ENCODE peak calls at places on chromosomes 13 and 19, in seven cellular contexts. G is CD4-positive, alpha-beta memory T cell; F is NCI-H1436; P is cerebellar cortex; I is activated effector memory CD4-positive, alpha-beta T cell treated with anti-CD3 and anti-CD28 coated beads, Interleukin-2, amount 50 U/mL, for 16 hours; T is activated naive CD8-positive, alpha-beta T cell treated with anti-CD3 and anti-CD28 coated beads, Interleukin-2, amount 50 U/mL, for 24 hours; V is NCI-H1048. Z is an unnamed sample.

GRCh38 chr13:87314822-87315221 is 356.3 kb upstream of the SLITRK5 start:
- DNase-seq in G (no peak), F (no peak), P (no peak), I (no peak), T (no peak), V (no peak), Z (no peak)

GRCh38 chr13:48561461-48562224 is 28.8 kb upstream of the RCBTB2 start:
- DNase-seq in G (no peak), F (no peak), P (no peak), I (no peak), T (no peak), V (no peak), Z (no peak)

GRCh38 chr13:44368062-44368591 is 5.5 kb upstream of the SERP2 start:
- DNase-seq in G (no peak), F (no peak), P (no peak), I (no peak), T (no peak), V (no peak), Z (no peak)

GRCh38 chr13:39317284-39317683 is 279.0 kb downstream of the NHLRC3 start:
- DNase-seq in G (no peak), F (no peak), P (peak), I (no peak), T (no peak), V (no peak), Z (no peak)

GRCh38 chr19:31530781-31531180 is 181.5 kb upstream of the TSHZ3 start:
- DNase-seq in G (no peak), F (no peak), P (no peak), I (no peak), T (no peak), V (no peak), Z (no peak)

GRCh38 chr13:21420706-21421105 is 38.4 kb downstream of the ZDHHC20 start:
- DNase-seq in G (no peak), F (no peak), P (no peak), I (no peak), T (no peak), V (no peak), Z (peak)

GRCh38 chr19:34962281-34962944 is 1.6 kb downstream of the ZNF792 start:
- DNase-seq in G (peak), F (no peak), P (peak), I (no peak), T (no peak), V (no peak), Z (no peak)

GRCh38 chr13:62747152-62747551 is 1331.5 kb upstream of the PCDH20 start:
- DNase-seq in G (no peak), F (no peak), P (no peak), I (no peak), T (no peak), V (no peak), Z (no peak)

GRCh38 chr13:36293497-36293896 is 4.1 kb downstream of the CCDC169 start:
- DNase-seq in G (no peak), F (no peak), P (no peak), I (no peak), T (no peak), V (no peak), Z (no peak)

GRCh38 chr19:4058696-4059492 is 7.8 kb downstream of the ZBTB7A start:
- DNase-seq in G (no peak), F (no peak), P (peak), I (no peak), T (no peak), V (no peak), Z (peak)

GRCh38 chr19:58097783-58098681 is at the start of gene ZSCAN18:
- DNase-seq in G (peak), F (peak), P (peak), I (peak), T (peak), V (peak), Z (peak)

GRCh38 chr19:46783670-46784069 is 4.7 kb downstream of the SLC1A5 start:
- DNase-seq in G (no peak), F (no peak), P (no peak), I (no peak), T (no peak), V (no peak), Z (peak)

Z was measured in osteoblast.